ENCODE peak calls at places on chromosomes 7 and 10, in six cellular contexts. K, Y, L, D, H and W are unnamed samples. For H3K9me3, the result is how much of the 10 kb centered on the place peaks cover.

GRCh38 chr7:97871659-97872024 is 566 bp downstream of the ASNS start:
- DNase-seq in L (no peak), Y (no peak), D (no peak), H (peak), K (peak), W (no peak)

GRCh38 chr7:150453186-150453585 is 2.8 kb downstream of the GIMAP8 start:
- DNase-seq in D (no peak), H (no peak), L (no peak), Y (peak), K (no peak), W (no peak)

GRCh38 chr7:139598642-139599041 is 75.2 kb downstream of the CLEC2L start:
- DNase-seq in D (no peak), L (no peak), H (no peak), Y (no peak), K (no peak), W (peak)

GRCh38 chr7:78620931-78621330 is 822.4 kb downstream of the PHTF2 start:
- DNase-seq in H (peak), L (no peak), D (no peak), K (peak), Y (no peak), W (no peak)

GRCh38 chr7:4753610-4754432 is 21.6 kb upstream of the AP5Z1 start:
- DNase-seq in H (peak), D (peak), Y (peak), K (peak), L (peak), W (peak)

GRCh38 chr7:8436965-8437364 is 3.6 kb downstream of the NXPH1 start:
- DNase-seq in H (peak), Y (no peak), K (peak), D (no peak), L (no peak), W (peak)

GRCh38 chr7:27110163-27110976 is 7.9 kb upstream of the HOXA2 start:
- DNase-seq in L (no peak), K (no peak), D (peak), Y (no peak), H (no peak), W (no peak)

GRCh38 chr10:47016564-47016963 is 105.3 kb downstream of the PTPN20 start:
- DNase-seq in Y (no peak), D (no peak), H (no peak), L (no peak), K (no peak), W (no peak)

GRCh38 chr7:24477807-24478655 is 95.2 kb upstream of the PALS2 start:
- DNase-seq in H (no peak), Y (no peak), D (peak), K (no peak), L (no peak), W (peak)

GRCh38 chr7:111690364-111691111 is 128.2 kb upstream of the IMMP2L start:
- DNase-seq in L (no peak), K (no peak), Y (no peak), H (no peak), D (no peak), W (no peak)

GRCh38 chr10:3865565-3865964 is 80.6 kb upstream of the KLF6 start:
- DNase-seq in H (no peak), L (no peak), Y (no peak), D (no peak), K (no peak), W (no peak)

GRCh38 chr7:45181286-45181960 is 23.8 kb downstream of the RAMP3 start:
- DNase-seq in Y (no peak), K (no peak), D (no peak), H (no peak), L (no peak), W (no peak)

GRCh38 chr10:123557366-123558108 is 108.6 kb upstream of the GPR26 start:
- DNase-seq in L (no peak), D (no peak), H (no peak), K (no peak), Y (no peak), W (no peak)

GRCh38 chr10:70588852-70589570 is 13.5 kb downstream of the PRF1 start:
- DNase-seq in D (no peak), H (no peak), L (no peak), K (no peak), Y (no peak), W (no peak)

GRCh38 chr7:101856488-101857357 is 39.3 kb downstream of the CUX1 start:
- DNase-seq in D (peak), K (peak), Y (peak), L (peak), H (peak), W (peak)

GRCh38 chr10:132866601-132867381 is 75.6 kb downstream of the CFAP46 start:
- DNase-seq in L (peak), H (no peak), K (no peak), D (no peak), Y (no peak), W (peak)

GRCh38 chr10:133310789-133311188 is 2.1 kb downstream of the ZNF511 start:
- DNase-seq in K (no peak), Y (no peak), D (no peak), H (no peak), L (no peak), W (no peak)

GRCh38 chr7:128832880-128833147 is 2.6 kb downstream of the FLNC start:
- DNase-seq in D (no peak), L (no peak), H (no peak), K (no peak), Y (no peak), W (no peak)

GRCh38 chr7:128830231-128831177 is at the start of gene FLNC:
- DNase-seq in Y (peak), H (no peak), K (peak), D (peak), L (peak), W (no peak)

GRCh38 chr7:128829391-128830166 is 627 bp upstream of the FLNC start:
- DNase-seq in H (no peak), L (no peak), D (peak), Y (no peak), K (no peak), W (peak)

GRCh38 chr7:128831994-128832879 is 2.0 kb downstream of the FLNC start:
- DNase-seq in D (peak), L (peak), Y (no peak), H (peak), K (no peak), W (peak)

GRCh38 chr7:128831178-128831993 is 1.2 kb downstream of the FLNC start:
- DNase-seq in H (peak), L (peak), Y (no peak), D (peak), K (no peak), W (peak)
- H3K4me3 ChIP-seq in H (no peak), L (peak), Y (no peak), D (peak), K (no peak), W (peak)

GRCh38 chr7:157476654-157477549 is 140.1 kb downstream of the DNAJB6 start:
- DNase-seq in Y (no peak), H (no peak), D (no peak), K (no peak), L (no peak), W (no peak)

GRCh38 chr7:157477550-157478212 is 140.9 kb downstream of the DNAJB6 start:
- DNase-seq in L (peak), K (no peak), D (no peak), Y (no peak), H (no peak), W (no peak)

GRCh38 chr7:157481389-157481788 is 144.6 kb downstream of the DNAJB6 start:
- DNase-seq in D (no peak), L (no peak), H (no peak), K (no peak), Y (no peak), W (no peak)

GRCh38 chr7:157480651-157481050 is 143.8 kb downstream of the DNAJB6 start:
- DNase-seq in K (no peak), D (no peak), H (no peak), L (no peak), Y (no peak), W (no peak)

DNA sequence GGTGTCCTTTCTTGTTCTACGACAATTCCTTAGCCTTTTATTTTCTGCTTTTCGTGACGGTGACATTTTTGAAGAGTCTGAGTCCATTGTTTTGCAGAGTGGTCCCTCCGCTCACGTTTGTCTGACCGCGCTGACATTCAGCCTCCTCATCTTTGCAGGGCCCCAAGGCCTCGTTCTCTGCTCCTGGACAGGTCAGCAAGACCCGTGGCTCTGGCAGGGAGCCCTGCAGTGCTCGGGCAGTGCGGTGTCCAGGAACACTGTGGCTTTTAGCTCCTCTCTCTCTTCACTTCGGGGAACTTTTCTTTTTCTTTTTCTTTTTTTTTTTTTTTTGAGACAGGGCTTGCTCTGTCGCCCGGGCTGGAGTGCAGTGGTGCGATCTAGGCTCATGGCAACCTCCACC is 142.5 kb downstream of the DNAJB6 start:
- DNase-seq in L (no peak), D (no peak), K (no peak), H (no peak), Y (no peak), W (no peak)
- H3K9me3 ChIP-seq in L (under half), D (under half), K (under half), H (under half), Y (under half), W (under half)

GRCh38 chr10:31261502-31262311 is 57.3 kb upstream of the ZEB1 start:
- DNase-seq in H (no peak), L (no peak), K (no peak), Y (no peak), D (no peak), W (no peak)
- H3K4me3 ChIP-seq in H (no peak), L (peak), K (no peak), Y (no peak), D (no peak), W (no peak)

DNA sequence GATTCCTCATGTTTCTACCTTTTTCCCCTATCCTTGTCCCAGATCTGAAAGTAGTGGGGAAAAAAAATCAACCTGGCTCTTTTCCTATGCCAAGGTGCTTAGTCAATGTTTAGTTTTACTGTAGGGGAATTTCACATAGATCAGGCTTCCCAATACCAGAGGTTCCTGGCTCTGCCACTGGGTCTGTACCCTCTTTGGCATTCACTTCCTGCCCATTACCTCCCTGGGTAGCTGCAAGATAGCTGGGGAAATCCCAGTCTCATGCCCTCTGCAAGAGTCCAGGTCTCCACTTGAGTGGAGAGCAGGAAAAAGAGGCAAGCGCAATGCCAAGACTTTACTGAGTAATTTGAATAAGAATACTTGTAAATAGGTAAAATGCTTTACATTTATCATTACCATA is 3.5 kb upstream of the BPGM start:
- DNase-seq in L (no peak), Y (no peak), H (no peak), K (no peak), D (no peak), W (no peak)
- H3K9me3 ChIP-seq in L (under half), Y (under half), H (under half), K (under half), D (under half), W (under half)